ENCODE peak calls at places on chromosomes 5 and 9, in five cellular contexts. V is AG09309, Z is left lung, G is heart right ventricle, H is lung. T is an unnamed sample.

GRCh38 chr5:96120120-96120519 is 158.5 kb upstream of the ELL2 start:
- DNase-seq in V (no peak), Z (no peak), G (no peak), H (no peak), T (no peak)

GRCh38 chr5:177361418-177362101 is 3.8 kb downstream of the RGS14 start:
- DNase-seq in V (no peak), Z (no peak), G (no peak), H (no peak), T (no peak)

GRCh38 chr9:136626740-136627642 is 35.7 kb upstream of the EGFL7 start:
- DNase-seq in V (no peak), Z (no peak), G (peak; percentile 4), H (no peak), T (no peak)

GRCh38 chr9:2495221-2496005 is 126.2 kb upstream of the VLDLR start:
- DNase-seq in V (no peak), Z (no peak), G (no peak), H (no peak), T (no peak)

GRCh38 chr9:7780261-7780988 is 19.2 kb downstream of the DMAC1 start:
- DNase-seq in V (peak; percentile 20), Z (no peak), G (no peak), H (no peak), T (no peak)

GRCh38 chr5:4080370-4080769 is 484.7 kb downstream of the IRX1 start:
- DNase-seq in V (no peak), Z (no peak), G (no peak), H (no peak), T (no peak)

GRCh38 chr9:115973241-115973640 is 180.3 kb upstream of the PAPPA start:
- DNase-seq in V (no peak), Z (no peak), G (no peak), H (no peak), T (no peak)

GRCh38 chr5:53407373-53407772 is 73.1 kb upstream of the FST start:
- DNase-seq in V (no peak), Z (no peak), G (no peak), H (no peak), T (no peak)

GRCh38 chr5:123874600-123875201 is 362.7 kb downstream of the CSNK1G3 start:
- DNase-seq in V (no peak), Z (no peak), G (peak; percentile 14), H (no peak), T (no peak)

GRCh38 chr9:4048441-4048840 is 251.4 kb downstream of the GLIS3 start:
- DNase-seq in V (peak; percentile 1), Z (no peak), G (no peak), H (no peak), T (no peak)

GRCh38 chr5:167233507-167233906 is 1057.9 kb upstream of the WWC1 start:
- DNase-seq in V (no peak), Z (no peak), G (no peak), H (no peak), T (no peak)

GRCh38 chr5:177189416-177189815 is 55.8 kb downstream of the NSD1 start:
- DNase-seq in V (no peak), Z (no peak), G (no peak), H (no peak), T (no peak)

GRCh38 chr9:14627513-14627912 is 65.7 kb downstream of the ZDHHC21 start:
- DNase-seq in V (no peak), Z (no peak), G (no peak), H (no peak), T (no peak)

GRCh38 chr9:107481035-107481434 is 8.5 kb downstream of the KLF4 start:
- DNase-seq in V (no peak), Z (no peak), G (no peak), H (no peak), T (no peak)

GRCh38 chr9:110088099-110088498 is 119.9 kb downstream of the C9orf152 start:
- DNase-seq in V (no peak), Z (no peak), G (no peak), H (no peak), T (peak; percentile 6)

GRCh38 chr5:148297695-148298094 is 14.5 kb upstream of the SPINK7 start:
- DNase-seq in V (no peak), Z (no peak), G (no peak), H (no peak), T (no peak)

GRCh38 chr5:159645194-159645846 is 271.0 kb upstream of the ADRA1B start:
- DNase-seq in V (no peak), Z (no peak), G (no peak), H (no peak), T (no peak)

GRCh38 chr5:115816226-115817042 is at the start of gene CDO1:
- DNase-seq in V (no peak), Z (peak; percentile 43), G (peak; percentile 60), H (no peak), T (peak; percentile 87)

GRCh38 chr9:136619742-136620440 is 42.8 kb upstream of the EGFL7 start:
- DNase-seq in V (no peak), Z (peak; percentile 90), G (no peak), H (peak; percentile 78), T (no peak)

GRCh38 chr5:135242021-135242480 is 157.0 kb downstream of the MACROH2A1 start:
- DNase-seq in V (no peak), Z (peak; percentile 63), G (no peak), H (peak; percentile 78), T (peak; percentile 67)

GRCh38 chr5:107557051-107557658 is 113.6 kb downstream of the EFNA5 start:
- DNase-seq in V (no peak), Z (no peak), G (peak; percentile 64), H (no peak), T (peak; percentile 87)
- TF ChIP-seq CTCF in V (no peak), Z (no peak), G (no peak), H (no peak), T (no peak)

GRCh38 chr9:112332977-112333638 is at the start of gene PTBP3:
- DNase-seq in V (no peak), Z (peak; percentile 86), G (peak; percentile 77), H (peak; percentile 82), T (peak; percentile 91)
- TF ChIP-seq CTCF in V (no peak), Z (peak; percentile 1), G (no peak), H (no peak), T (no peak)

DNA sequence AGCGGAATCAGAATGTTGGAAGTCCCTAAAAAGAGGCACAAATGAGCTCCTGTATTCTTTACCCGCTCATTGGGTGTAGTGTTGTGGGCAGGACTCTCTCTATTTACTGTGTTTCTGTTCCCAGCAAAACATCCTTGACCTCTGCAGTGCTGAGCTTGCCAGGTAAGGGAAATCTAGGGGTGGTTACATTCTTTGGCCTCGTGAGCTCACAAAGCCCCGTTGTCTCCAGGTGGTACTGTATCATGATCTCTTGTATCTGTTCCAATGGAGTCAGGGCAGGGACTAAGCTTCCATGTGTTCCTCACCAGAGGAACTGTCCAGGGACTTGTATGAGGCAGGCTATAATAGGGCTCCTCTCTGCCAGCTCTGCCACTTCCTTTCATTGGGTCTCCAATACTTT is 11.8 kb upstream of the IFNA14 start:
- DNase-seq in V (no peak), Z (no peak), G (no peak), H (no peak), T (no peak)
- TF ChIP-seq CTCF in V (no peak), Z (no peak), G (no peak), H (no peak), T (no peak)

DNA sequence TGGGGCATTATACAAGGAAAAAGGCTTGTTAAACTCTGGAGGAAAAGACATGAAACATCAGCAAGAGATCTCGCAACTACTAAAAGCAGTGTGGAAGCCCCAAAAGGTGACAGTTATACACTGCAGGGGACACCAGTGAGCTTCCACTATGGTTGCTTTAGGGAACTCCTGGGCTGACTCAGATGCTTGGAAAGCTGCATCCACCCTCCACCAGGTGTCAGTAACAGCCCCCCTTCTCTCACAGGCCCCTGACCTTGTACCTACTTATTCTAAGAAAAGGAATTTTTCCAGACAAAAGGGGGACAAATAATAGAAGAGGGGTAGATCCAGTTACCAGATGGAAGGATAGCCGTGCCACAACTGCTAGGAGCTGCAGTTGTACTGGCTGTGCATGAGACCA is 154.4 kb upstream of the COX7C start:
- DNase-seq in V (no peak), Z (no peak), G (no peak), H (no peak), T (no peak)
- TF ChIP-seq CTCF in V (no peak), Z (no peak), G (no peak), H (no peak), T (no peak)

T was measured in osteocyte.